ENCODE peak calls at places on chromosomes 5 and 9, in six cellular contexts. Z, V, I, E, C and H are unnamed samples.

GRCh38 chr9:68705636-68706578 is 867 bp downstream of the PIP5K1B start:
- DNase-seq in Z (peak), E (no peak), V (no peak), I (peak), C (peak), H (peak)

GRCh38 chr5:44881266-44881665 is 72.5 kb downstream of the MRPS30 start:
- DNase-seq in I (no peak), C (no peak), Z (no peak), V (no peak), E (no peak), H (no peak)

GRCh38 chr5:154311362-154311761 is 120.8 kb downstream of the GALNT10 start:
- DNase-seq in I (no peak), V (no peak), E (no peak), C (no peak), Z (peak), H (no peak)

GRCh38 chr9:33272061-33272460 is 7.2 kb downstream of the CHMP5 start:
- DNase-seq in Z (no peak), C (no peak), I (no peak), V (no peak), E (no peak), H (no peak)

GRCh38 chr5:96142184-96142781 is 180.6 kb upstream of the ELL2 start:
- DNase-seq in C (no peak), E (no peak), Z (no peak), V (no peak), I (no peak), H (no peak)

GRCh38 chr5:154406231-154406630 is 39.6 kb upstream of the SAP30L start:
- DNase-seq in V (no peak), C (no peak), I (no peak), Z (no peak), E (no peak), H (no peak)

GRCh38 chr5:180691046-180691445 is 41.6 kb upstream of the FLT4 start:
- DNase-seq in C (no peak), V (no peak), Z (no peak), I (no peak), E (no peak), H (no peak)

GRCh38 chr9:133889498-133890301 is 102.4 kb downstream of the VAV2 start:
- DNase-seq in C (no peak), I (no peak), Z (no peak), E (no peak), V (no peak), H (no peak)

GRCh38 chr5:176736271-176736965 is 73.9 kb upstream of the UNC5A start:
- DNase-seq in E (no peak), I (no peak), Z (no peak), C (no peak), V (no peak), H (no peak)

GRCh38 chr5:107523019-107523680 is 147.6 kb downstream of the EFNA5 start:
- DNase-seq in Z (no peak), C (no peak), E (no peak), V (no peak), I (peak), H (no peak)

GRCh38 chr9:126454250-126454649 is 127.6 kb downstream of the MVB12B start:
- DNase-seq in V (no peak), Z (no peak), I (no peak), C (no peak), E (no peak), H (no peak)

GRCh38 chr9:5622019-5622418 is 6.9 kb upstream of the RIC1 start:
- DNase-seq in Z (no peak), E (no peak), I (no peak), V (no peak), C (no peak), H (no peak)

GRCh38 chr9:127568971-127569818 is 42.9 kb upstream of the STXBP1 start:
- DNase-seq in C (peak), V (peak), E (peak), Z (peak), I (peak), H (peak)

GRCh38 chr5:57175586-57175985 is 1.7 kb downstream of the GPBP1 start:
- DNase-seq in C (no peak), Z (peak), V (no peak), E (no peak), I (peak), H (no peak)

GRCh38 chr9:108963459-108964143 is 29.4 kb downstream of the ABITRAM start:
- DNase-seq in Z (no peak), C (no peak), E (no peak), V (no peak), I (no peak), H (no peak)

GRCh38 chr9:33489070-33489469 is 15.3 kb upstream of the NOL6 start:
- DNase-seq in V (no peak), E (no peak), Z (no peak), C (no peak), I (no peak), H (no peak)

GRCh38 chr5:1208743-1209551 is 7.6 kb downstream of the SLC6A19 start:
- DNase-seq in C (peak), Z (no peak), I (no peak), V (no peak), E (no peak), H (no peak)